ENCODE peak calls at places on chromosomes 3 and 15, in nine cellular contexts. W, O, G, R, U, J, L, Q and C are unnamed samples.

GRCh38 chr3:10284496-10284895 is 8.3 kb downstream of the GHRL start:
- DNase-seq in L (no peak), U (no peak), G (no peak), O (no peak), R (no peak), Q (no peak), J (no peak), W (no peak), C (peak)

GRCh38 chr15:51750942-51751686 is at the start of gene TMOD2:
- DNase-seq in L (no peak), W (peak), G (peak), U (no peak), Q (peak), O (peak), J (peak), R (no peak), C (peak)

GRCh38 chr3:34957707-34958106 is 681.6 kb upstream of the ARPP21 start:
- DNase-seq in J (peak), L (no peak), Q (no peak), W (no peak), R (no peak), O (no peak), G (no peak), U (no peak), C (no peak)

GRCh38 chr15:78944202-78944625 is 632 bp downstream of the CTSH start:
- DNase-seq in R (no peak), L (no peak), O (no peak), G (peak), J (peak), U (no peak), Q (no peak), W (no peak), C (peak)

GRCh38 chr15:74816624-74817369 is 4.2 kb downstream of the LMAN1L start:
- DNase-seq in W (no peak), R (no peak), U (no peak), J (no peak), G (no peak), L (no peak), Q (no peak), O (no peak), C (no peak)

GRCh38 chr15:39719109-39719508 is 63.5 kb downstream of the FSIP1 start:
- DNase-seq in J (no peak), W (no peak), L (no peak), R (no peak), U (no peak), Q (no peak), O (no peak), G (no peak), C (no peak)

GRCh38 chr15:99009741-99010370 is 2.3 kb upstream of the PGPEP1L start:
- DNase-seq in U (no peak), W (no peak), L (no peak), O (no peak), R (no peak), J (no peak), G (no peak), Q (no peak), C (no peak)

GRCh38 chr3:80788914-80789313 is 972.5 kb downstream of the GBE1 start:
- DNase-seq in W (no peak), R (no peak), L (no peak), U (no peak), O (no peak), Q (no peak), J (no peak), G (no peak), C (no peak)

GRCh38 chr3:183287301-183287971 is 34.4 kb downstream of the B3GNT5 start:
- DNase-seq in L (no peak), W (no peak), O (peak), U (no peak), G (no peak), R (peak), J (peak), Q (no peak), C (no peak)

GRCh38 chr3:133570937-133571320 is 2.6 kb upstream of the CDV3 start:
- DNase-seq in U (no peak), Q (no peak), G (no peak), W (no peak), J (no peak), O (peak), R (no peak), L (no peak), C (no peak)

GRCh38 chr15:31357148-31357547 is 30.5 kb downstream of the KLF13 start:
- DNase-seq in Q (no peak), R (no peak), L (no peak), U (no peak), W (no peak), G (no peak), O (no peak), J (no peak), C (peak)

GRCh38 chr3:156744631-156745030 is 70.2 kb downstream of the TIPARP start:
- DNase-seq in U (no peak), O (no peak), R (no peak), L (no peak), Q (no peak), W (no peak), J (no peak), G (no peak), C (no peak)

GRCh38 chr3:146781059-146781458 is 175.9 kb upstream of the PLSCR5 start:
- DNase-seq in L (no peak), W (no peak), R (no peak), U (no peak), J (no peak), Q (no peak), G (no peak), O (no peak), C (no peak)

GRCh38 chr3:151732861-151733260 is 866 bp upstream of the AADACL2 start:
- DNase-seq in G (no peak), W (no peak), Q (no peak), L (no peak), O (no peak), J (no peak), R (no peak), U (no peak), C (peak)

GRCh38 chr3:36764704-36765038 is 318 bp upstream of the DCLK3 start:
- DNase-seq in L (no peak), U (no peak), R (no peak), Q (no peak), O (no peak), W (no peak), G (no peak), J (no peak), C (no peak)

GRCh38 chr3:128330301-128330845 is 136.3 kb downstream of the DNAJB8 start:
- DNase-seq in Q (no peak), G (no peak), L (no peak), R (no peak), U (no peak), O (no peak), W (no peak), J (no peak), C (no peak)

GRCh38 chr3:50523170-50523865 is 19.9 kb upstream of the CACNA2D2 start:
- DNase-seq in G (no peak), R (no peak), W (no peak), U (no peak), O (no peak), J (no peak), L (no peak), Q (no peak), C (no peak)

GRCh38 chr15:49742381-49742780 is 121.5 kb downstream of the DTWD1 start:
- DNase-seq in G (no peak), L (no peak), U (no peak), Q (no peak), J (no peak), W (no peak), R (no peak), O (no peak), C (no peak)

GRCh38 chr15:57595011-57595866 is 3.5 kb downstream of the MYZAP start:
- DNase-seq in O (no peak), R (no peak), Q (peak), G (peak), W (no peak), U (no peak), J (no peak), L (no peak), C (no peak)

DNA sequence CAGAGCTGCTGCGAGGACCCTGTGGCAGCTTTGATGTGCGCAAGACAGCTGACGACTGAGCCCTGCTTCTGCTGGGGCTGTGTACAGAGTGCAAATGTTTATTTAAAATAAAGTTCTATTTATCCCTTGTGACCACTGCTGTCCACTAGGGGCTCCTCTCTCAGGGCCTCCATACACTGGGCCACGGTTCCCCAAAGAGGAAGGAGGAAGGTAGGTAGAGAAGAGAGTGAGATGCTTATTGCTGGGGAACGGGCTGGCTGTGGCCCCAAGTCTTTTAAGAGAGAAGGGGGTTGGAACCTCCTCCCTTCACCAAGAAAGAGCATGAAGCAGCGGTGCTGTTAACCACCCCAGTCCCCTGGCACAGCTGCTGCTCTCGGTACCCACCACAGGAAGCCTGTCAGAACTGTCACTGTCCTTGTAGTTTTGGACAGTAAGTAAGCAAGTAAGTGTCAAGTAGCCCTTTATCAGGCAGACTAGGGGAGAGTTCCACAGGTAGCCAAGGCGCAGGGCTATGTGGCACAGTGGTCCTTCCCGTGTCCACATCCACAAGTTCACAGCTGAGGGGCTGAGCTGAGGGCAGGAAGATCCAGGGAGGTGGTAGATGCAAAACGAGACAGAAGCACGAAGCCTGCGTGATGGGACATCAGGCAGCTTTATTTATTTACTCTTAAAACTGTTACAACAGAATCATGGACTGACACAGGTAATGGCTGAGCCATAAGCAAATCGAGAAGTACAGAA is 47.3 kb downstream of the DHX30 start:
- DNase-seq in J (peak), W (no peak), O (peak), Q (no peak), L (no peak), G (no peak), U (no peak), R (no peak), C (peak)
- TF ChIP-seq CTCF in J (peak), W (peak), O (peak), Q (peak), L (peak), G (no peak), U (no peak), R (peak), C (peak)

GRCh38 chr3:129594907-129595390 is 11.5 kb downstream of the PLXND1 start:
- DNase-seq in J (no peak), W (no peak), U (no peak), O (no peak), R (no peak), L (no peak), Q (no peak), G (no peak), C (no peak)

GRCh38 chr3:129591932-129592331 is 14.5 kb downstream of the PLXND1 start:
- DNase-seq in L (no peak), O (no peak), R (no peak), G (no peak), U (no peak), W (no peak), J (no peak), Q (no peak), C (no peak)

GRCh38 chr3:129593230-129593594 is 13.3 kb downstream of the PLXND1 start:
- DNase-seq in J (no peak), L (no peak), O (no peak), U (no peak), Q (no peak), W (no peak), R (no peak), G (no peak), C (no peak)

GRCh38 chr3:129593595-129594339 is 12.7 kb downstream of the PLXND1 start:
- DNase-seq in O (peak), J (peak), L (no peak), R (no peak), Q (no peak), U (no peak), G (no peak), W (no peak), C (no peak)

GRCh38 chr3:129592362-129593150 is 13.9 kb downstream of the PLXND1 start:
- DNase-seq in J (peak), W (peak), U (peak), R (no peak), L (no peak), Q (peak), O (no peak), G (no peak), C (no peak)
- H3K4me3 ChIP-seq in J (peak), W (peak), U (peak), R (no peak), L (no peak), Q (peak), O (no peak), G (peak), C (no peak)

GRCh38 chr15:65034719-65035118 is 5.3 kb upstream of the MTFMT start:
- DNase-seq in Q (no peak), G (no peak), U (no peak), O (no peak), L (no peak), W (no peak), R (no peak), J (no peak), C (no peak)

GRCh38 chr15:65032823-65033537 is 3.5 kb upstream of the MTFMT start:
- DNase-seq in R (peak), W (no peak), O (peak), J (peak), Q (peak), G (peak), L (no peak), U (no peak), C (peak)

GRCh38 chr15:65037279-65037678 is 7.8 kb upstream of the MTFMT start:
- DNase-seq in O (no peak), L (no peak), J (no peak), Q (no peak), W (no peak), G (no peak), U (no peak), R (no peak), C (no peak)

GRCh38 chr15:65029736-65030208 is 333 bp upstream of the MTFMT start:
- DNase-seq in G (no peak), W (no peak), J (no peak), Q (no peak), L (no peak), O (no peak), U (no peak), R (no peak), C (no peak)

DNA sequence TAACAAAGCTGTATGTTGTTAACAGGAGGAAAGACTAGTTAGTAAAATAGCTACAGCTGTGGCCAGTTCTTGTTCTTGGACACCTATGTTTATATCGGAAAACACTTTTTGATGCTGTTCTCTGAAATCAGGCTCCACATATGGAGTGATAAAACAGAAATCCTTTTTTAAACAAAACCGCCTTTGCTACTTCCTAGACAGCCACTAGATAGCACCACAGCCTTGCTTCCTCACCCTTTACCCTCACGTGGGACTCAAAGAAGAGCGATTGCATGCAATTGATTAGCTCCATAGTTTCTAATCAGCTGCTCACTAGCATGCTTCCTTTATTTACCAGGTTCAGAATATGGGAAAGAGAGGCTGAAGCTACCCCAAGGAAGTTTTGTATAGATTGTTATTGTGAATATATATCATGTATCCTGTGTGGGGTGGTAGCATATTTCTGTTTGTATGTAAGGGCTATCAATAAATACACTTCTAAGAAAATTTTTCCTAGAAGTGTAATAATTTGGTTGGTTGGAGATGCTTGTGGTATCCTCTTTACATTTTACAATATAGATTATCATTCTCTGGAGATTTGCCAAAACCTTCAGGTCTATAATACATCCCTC is 4.3 kb upstream of the MTFMT start:
- DNase-seq in G (no peak), R (no peak), Q (no peak), W (no peak), J (peak), O (peak), L (no peak), U (no peak), C (peak)
- TF ChIP-seq CTCF in G (no peak), R (peak), Q (no peak), W (peak), J (peak), O (peak), L (peak), U (peak), C (peak)

DNA sequence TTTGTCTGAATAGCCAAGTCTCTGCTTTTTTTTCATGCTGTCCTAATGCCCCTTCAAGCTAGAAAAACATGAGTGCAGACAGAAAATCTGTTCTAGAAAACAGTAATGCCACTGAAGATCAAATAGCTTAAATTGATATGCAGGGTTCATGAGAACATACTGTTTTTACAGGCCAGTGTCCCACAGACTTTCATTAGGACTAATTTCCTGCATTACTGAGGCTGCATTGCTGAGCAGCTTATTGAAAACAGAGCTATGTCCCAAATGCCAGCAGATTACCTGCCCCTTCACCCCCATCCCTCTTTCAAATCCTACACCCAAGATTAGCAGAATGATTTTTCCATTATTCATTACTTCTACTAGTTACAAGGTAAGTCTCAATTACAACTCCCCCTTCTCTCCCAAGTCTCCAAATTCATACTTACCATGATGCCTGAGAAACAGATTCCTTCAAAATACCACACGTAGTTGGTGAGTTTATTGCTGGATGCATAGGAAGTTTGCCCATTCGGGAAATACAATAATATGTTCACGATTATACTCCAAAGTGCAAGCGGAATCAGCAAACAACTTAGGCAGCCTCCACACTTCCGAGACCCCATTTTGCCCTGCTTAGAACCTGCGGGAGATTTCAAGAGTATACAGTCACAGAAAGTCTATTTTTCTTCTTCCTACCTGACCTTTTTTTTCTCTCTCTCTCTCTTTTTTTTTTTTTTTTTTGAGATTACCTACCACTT is 487 bp downstream of the TM4SF18 start:
- DNase-seq in W (no peak), Q (no peak), J (no peak), L (no peak), G (no peak), O (peak), R (no peak), U (no peak), C (no peak)
- H3K4me3 ChIP-seq in W (peak), Q (peak), J (no peak), L (no peak), G (peak), O (no peak), R (no peak), U (peak), C (no peak)

DNA sequence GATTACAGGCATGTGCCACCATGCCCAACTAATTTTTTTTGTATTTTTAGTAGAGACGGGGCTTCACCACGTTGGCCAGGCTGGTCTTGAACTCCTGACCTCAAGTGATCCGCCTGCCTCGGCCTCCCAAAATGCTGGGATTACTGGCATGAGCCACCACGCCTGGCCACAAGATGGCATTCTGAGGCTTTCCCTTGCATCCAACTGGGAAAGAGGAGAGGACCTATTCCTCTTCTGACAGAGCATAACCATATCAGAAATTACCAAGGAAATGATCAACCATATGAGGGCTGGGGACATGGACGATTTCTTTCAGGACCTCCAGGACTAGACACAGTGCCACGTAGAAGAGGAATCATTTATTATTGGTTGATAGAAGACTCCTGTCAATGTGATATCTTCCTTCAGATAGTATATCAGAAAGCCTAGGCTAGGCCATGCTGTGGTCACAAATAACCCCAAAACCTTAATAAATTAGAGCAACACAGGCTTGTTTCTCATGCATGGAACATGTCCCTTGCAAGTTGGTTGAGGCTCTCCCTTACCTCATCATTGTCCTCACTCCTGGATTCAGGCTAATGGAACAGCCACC is 372.3 kb upstream of the IL12A start:
- DNase-seq in G (peak), R (no peak), O (peak), J (no peak), Q (peak), U (no peak), W (no peak), L (no peak), C (no peak)
- TF ChIP-seq CTCF in G (peak), R (peak), O (peak), J (no peak), Q (peak), U (no peak), W (peak), L (no peak), C (no peak)